ENCODE peak calls at places on chromosomes 12 and 14, in eight cellular contexts. P is effector memory CD4-positive, alpha-beta T cell; K is tibial artery; W is A549; R is left ventricle myocardium inferior; O is Panc1; L is aorta; X is GM23248. F is an unnamed sample.

GRCh38 chr12:104213952-104214351 is 1.6 kb upstream of the TXNRD1 start:
- DNase-seq in P (no peak), K (no peak), W (no peak), R (no peak), O (no peak), L (no peak), X (peak; percentile 80), F (peak; percentile 86)

GRCh38 chr14:104115131-104115600 is 23.2 kb upstream of the KIF26A start:
- DNase-seq in P (no peak), K (peak; percentile 39), W (no peak), R (peak; percentile 5), O (no peak), L (peak; percentile 23), X (no peak), F (no peak)

GRCh38 chr12:123896786-123897185 is 75.8 kb downstream of the CCDC92 start:
- DNase-seq in P (no peak), K (no peak), W (no peak), R (no peak), O (no peak), L (no peak), X (peak; percentile 84), F (no peak)

GRCh38 chr14:68268719-68269118 is 449.1 kb downstream of the RAD51B start:
- DNase-seq in P (no peak), K (no peak), W (no peak), R (no peak), O (no peak), L (no peak), X (no peak), F (no peak)

GRCh38 chr12:76201758-76202157 is 117.3 kb upstream of the NAP1L1 start:
- DNase-seq in P (no peak), K (no peak), W (no peak), R (no peak), O (no peak), L (no peak), X (peak; percentile 18), F (no peak)

GRCh38 chr14:102985665-102986064 is 63.2 kb downstream of the AMN start:
- DNase-seq in P (no peak), K (peak; percentile 32), W (no peak), R (no peak), O (no peak), L (peak; percentile 51), X (no peak), F (no peak)

GRCh38 chr12:106976013-106976658 is 10.8 kb downstream of the MTERF2 start:
- DNase-seq in P (no peak), K (no peak), W (no peak), R (no peak), O (no peak), L (no peak), X (peak; percentile 52), F (no peak)

GRCh38 chr14:41285193-41285748 is 321.4 kb upstream of the LRFN5 start:
- DNase-seq in P (no peak), K (no peak), W (no peak), R (no peak), O (no peak), L (no peak), X (peak; percentile 30), F (no peak)

GRCh38 chr12:70049596-70050360 is 193.5 kb upstream of the CNOT2 start:
- DNase-seq in P (no peak), K (no peak), W (no peak), R (no peak), O (no peak), L (no peak), X (no peak), F (no peak)

GRCh38 chr12:24134092-24134491 is 184.6 kb upstream of the SOX5 start:
- DNase-seq in P (no peak), K (no peak), W (no peak), R (no peak), O (no peak), L (no peak), X (no peak), F (no peak)

GRCh38 chr12:24125280-24125679 is 175.8 kb upstream of the SOX5 start:
- DNase-seq in P (no peak), K (no peak), W (no peak), R (no peak), O (no peak), L (no peak), X (no peak), F (no peak)

GRCh38 chr12:24133385-24133784 is 183.9 kb upstream of the SOX5 start:
- DNase-seq in P (no peak), K (no peak), W (no peak), R (no peak), O (no peak), L (no peak), X (no peak), F (no peak)

DNA sequence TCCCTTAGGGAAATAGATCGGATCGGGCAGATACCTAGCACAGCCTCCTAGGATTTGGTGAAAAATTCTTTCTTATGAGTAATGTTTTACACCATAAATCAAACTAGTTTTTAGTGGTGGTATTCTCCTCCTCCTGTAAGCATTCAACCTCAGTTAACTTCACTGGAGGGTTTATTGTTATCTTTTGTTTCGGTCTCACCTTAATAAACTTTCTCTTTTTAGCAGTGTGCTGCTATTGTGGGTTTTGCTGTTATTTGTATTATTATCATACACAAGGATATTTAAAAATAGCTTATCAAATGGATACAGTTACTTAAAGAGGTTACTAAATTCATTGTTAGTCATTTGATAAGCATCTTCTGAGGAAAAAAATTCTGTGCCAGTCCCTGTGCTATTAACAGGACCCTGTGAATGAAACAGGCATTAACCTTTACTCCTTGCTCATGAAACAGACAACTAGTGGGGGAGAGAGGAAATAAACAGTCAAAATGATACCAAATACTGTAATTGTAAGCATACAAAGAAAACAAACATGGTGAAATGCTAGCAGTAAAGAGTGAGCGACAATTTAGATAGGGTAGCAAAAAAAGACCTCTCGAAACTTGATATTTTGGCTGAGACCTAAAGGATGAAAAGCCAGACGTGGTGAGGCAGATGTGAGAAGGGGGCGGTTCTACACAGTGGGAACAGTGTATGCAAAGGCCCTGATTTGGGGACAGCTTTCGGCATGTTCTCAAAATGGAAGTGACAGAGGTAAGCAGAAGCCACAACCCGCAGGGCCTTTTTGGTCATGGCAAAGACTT is 178.7 kb upstream of the SOX5 start:
- DNase-seq in P (no peak), K (no peak), W (no peak), R (no peak), O (no peak), L (no peak), X (no peak), F (no peak)
- H3K4me1 ChIP-seq in P (no peaks in the 10 kb centered on the region), K (no peaks in the 10 kb centered on the region), W (no peaks in the 10 kb centered on the region), R (no peaks in the 10 kb centered on the region), O (no peaks in the 10 kb centered on the region), L (no peaks in the 10 kb centered on the region), X (no peaks in the 10 kb centered on the region), F (no peaks in the 10 kb centered on the region)

GRCh38 chr12:130437555-130438242 is 100.0 kb downstream of the PIWIL1 start:
- DNase-seq in P (no peak), K (peak; percentile 45), W (no peak), R (no peak), O (no peak), L (peak; percentile 8), X (no peak), F (no peak)

GRCh38 chr12:130438243-130438620 is 100.5 kb downstream of the PIWIL1 start:
- DNase-seq in P (no peak), K (peak; percentile 45), W (no peak), R (no peak), O (no peak), L (peak; percentile 36), X (no peak), F (no peak)

GRCh38 chr12:130435331-130435730 is 97.6 kb downstream of the PIWIL1 start:
- DNase-seq in P (no peak), K (peak; percentile 24), W (no peak), R (no peak), O (no peak), L (peak; percentile 11), X (no peak), F (no peak)

GRCh38 chr12:130435826-130436225 is 98.1 kb downstream of the PIWIL1 start:
- DNase-seq in P (no peak), K (peak; percentile 58), W (no peak), R (no peak), O (no peak), L (peak; percentile 9), X (no peak), F (no peak)

DNA sequence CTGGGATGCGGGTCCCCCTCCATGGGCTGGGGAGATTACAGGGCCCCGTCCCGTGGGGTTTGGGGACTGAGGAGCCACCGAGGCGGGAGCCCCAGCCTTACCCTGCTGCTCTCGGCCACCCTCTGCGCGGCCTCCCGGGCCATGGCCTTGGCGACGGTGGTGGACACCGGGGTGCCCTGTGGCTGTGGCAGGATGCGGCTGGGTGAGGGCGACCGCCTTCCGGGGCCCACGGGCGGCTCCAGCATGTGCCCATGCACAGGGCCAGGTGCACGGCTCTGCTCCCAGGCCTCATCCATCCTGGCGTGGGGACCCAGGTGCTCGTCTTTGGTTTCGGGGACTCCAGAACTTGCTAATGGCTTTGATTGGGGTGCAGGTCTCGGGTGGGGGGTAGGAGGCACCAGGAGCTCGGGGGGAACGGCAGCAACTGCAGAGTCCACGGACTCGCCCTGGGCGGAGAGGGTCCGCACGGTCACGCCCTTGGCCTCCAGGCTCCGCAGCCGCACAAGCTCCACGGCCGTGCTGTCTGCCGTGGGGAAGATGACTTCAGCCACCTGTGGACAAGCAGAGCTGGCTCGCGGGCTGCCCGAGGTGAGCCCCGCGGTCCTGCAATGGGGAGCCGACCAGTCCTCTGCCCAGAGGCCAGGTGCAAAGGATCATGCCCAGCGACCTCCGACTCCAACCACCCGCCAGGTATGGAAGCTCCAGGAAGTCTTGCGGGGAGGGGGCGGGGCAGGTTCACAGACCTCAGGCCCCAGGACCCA is 99.2 kb downstream of the PIWIL1 start:
- DNase-seq in P (no peak), K (peak; percentile 49), W (no peak), R (no peak), O (no peak), L (peak; percentile 35), X (no peak), F (no peak)
- H3K9me3 ChIP-seq in P (no peaks in the 10 kb centered on the region), K (no peaks in the 10 kb centered on the region), W (no peaks in the 10 kb centered on the region), R (peaks cover 22% of the 10 kb centered on the region), O (no peaks in the 10 kb centered on the region), L (peaks cover 2% of the 10 kb centered on the region), X (no peaks in the 10 kb centered on the region), F (peaks cover 5% of the 10 kb centered on the region)

DNA sequence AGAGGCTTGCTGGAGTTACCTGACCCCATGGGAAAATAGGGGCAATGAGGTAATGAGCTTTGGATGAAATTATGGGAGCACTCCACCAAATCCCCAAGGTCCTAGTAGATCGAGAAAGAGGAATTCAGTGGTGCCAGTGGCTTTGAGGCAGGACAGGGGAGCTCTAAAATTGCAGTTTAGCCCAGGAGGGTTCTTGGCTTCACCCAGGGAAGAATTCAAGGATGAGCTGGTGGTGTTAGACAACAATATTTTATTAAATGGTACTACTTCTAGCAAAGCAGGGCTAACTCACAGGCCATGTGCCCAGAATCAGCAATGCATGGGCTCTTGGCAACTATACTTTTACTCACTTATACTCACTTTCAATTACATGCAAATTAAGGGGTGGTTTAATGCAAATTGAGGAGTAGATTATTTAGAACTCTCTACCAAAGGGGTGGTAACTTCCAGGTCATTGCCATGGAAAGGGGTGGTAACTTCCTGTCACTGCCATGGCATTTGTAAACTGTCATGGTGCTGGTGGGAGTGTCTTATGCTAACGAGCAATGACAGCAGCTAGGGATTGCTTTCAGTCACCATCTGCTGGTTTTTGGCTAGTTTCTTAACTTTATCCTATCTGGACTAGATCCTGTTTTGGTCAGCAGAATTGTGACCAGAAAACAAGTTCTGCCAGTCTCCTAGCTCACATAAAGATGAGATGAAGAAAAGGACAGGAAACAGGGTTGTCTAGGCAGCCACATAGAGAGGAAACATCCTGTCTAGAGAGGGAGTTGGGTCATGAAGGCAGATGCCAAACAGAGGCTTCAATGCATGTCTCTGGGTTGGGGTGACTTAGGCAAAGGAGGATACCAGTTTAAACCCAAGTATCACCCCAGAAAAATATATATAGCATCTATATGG is 64.7 kb downstream of the ZNF641 start:
- DNase-seq in P (no peak), K (no peak), W (no peak), R (no peak), O (no peak), L (no peak), X (no peak), F (peak; percentile 70)
- H3K4me3 ChIP-seq in P (no peak overlapping the region), K (no peak overlapping the region), W (no peak overlapping the region), R (no peak overlapping the region), O (no peak overlapping the region), L (no peak overlapping the region), X (no peak overlapping the region), F (no peak overlapping the region)

GRCh38 chr14:99522025-99522401 is 40.8 kb downstream of the CCNK start:
- DNase-seq in P (no peak), K (no peak), W (no peak), R (peak; percentile 7), O (no peak), L (peak; percentile 36), X (no peak), F (no peak)
- H3K4me1 ChIP-seq in P (peaks cover 16% of the 10 kb centered on the region), K (no peaks in the 10 kb centered on the region), W (peaks cover 49% of the 10 kb centered on the region), R (peaks cover 67% of the 10 kb centered on the region), O (peaks cover 78% of the 10 kb centered on the region), L (no peaks in the 10 kb centered on the region), X (peaks cover 18% of the 10 kb centered on the region), F (peaks cover 47% of the 10 kb centered on the region)